ENCODE peak calls at places on chromosomes 6 and 20, in seven cellular contexts. B is MM.1S, S is hepatocyte, J is PC-3, U is HCT116, Z is GM23248, G is GM23338. T is an unnamed sample. For H3K79me2 and H3K9me2, the result is how much of the 10 kb centered on the place peaks cover.

GRCh38 chr6:33981421-33981820 is 164.5 kb downstream of the GRM4 start:
- DNase-seq in B (no peak), S (no peak), J (no peak), U (no peak), Z (no peak), G (no peak), T (no peak)

GRCh38 chr6:167405778-167406532 is 81.1 kb downstream of the TTLL2 start:
- DNase-seq in B (no peak), S (no peak), J (no peak), U (no peak), Z (no peak), G (no peak), T (no peak)

GRCh38 chr6:19804362-19805145 is 32.6 kb upstream of the ID4 start:
- DNase-seq in B (peak), S (peak), J (peak), U (peak), Z (peak), G (peak), T (no peak)

GRCh38 chr20:40754372-40754943 is 65.4 kb upstream of the MAFB start:
- DNase-seq in B (no peak), S (peak), J (no peak), U (no peak), Z (no peak), G (no peak), T (no peak)

GRCh38 chr6:6277418-6277817 is 43.0 kb downstream of the F13A1 start:
- DNase-seq in B (no peak), S (no peak), J (peak), U (no peak), Z (peak), G (no peak), T (no peak)

GRCh38 chr20:46705378-46705729 is 4.1 kb upstream of the SLC2A10 start:
- DNase-seq in B (no peak), S (peak), J (no peak), U (no peak), Z (peak), G (no peak), T (no peak)

GRCh38 chr20:63531686-63532448 is 5.3 kb downstream of the PTK6 start:
- DNase-seq in B (no peak), S (no peak), J (no peak), U (no peak), Z (no peak), G (no peak), T (no peak)

GRCh38 chr6:52675372-52675771 is 4.5 kb downstream of the TMEM14A start:
- DNase-seq in B (no peak), S (no peak), J (no peak), U (no peak), Z (no peak), G (peak), T (no peak)

GRCh38 chr6:140774080-140774505 is 1358.6 kb upstream of the GJE1 start:
- DNase-seq in B (peak), S (peak), J (peak), U (peak), Z (peak), G (no peak), T (no peak)

GRCh38 chr6:27795697-27796494 is 116.3 kb downstream of the OR2B2 start:
- DNase-seq in B (peak), S (peak), J (peak), U (peak), Z (peak), G (peak), T (peak)

GRCh38 chr6:74899416-74899815 is 306.4 kb downstream of the COL12A1 start:
- DNase-seq in B (no peak), S (no peak), J (peak), U (no peak), Z (peak), G (peak), T (peak)

GRCh38 chr20:5544702-5545101 is 205.5 kb upstream of the SHLD1 start:
- DNase-seq in B (no peak), S (no peak), J (no peak), U (no peak), Z (no peak), G (no peak), T (no peak)

GRCh38 chr6:134020543-134020942 is 31.9 kb downstream of the SLC2A12 start:
- DNase-seq in B (no peak), S (no peak), J (no peak), U (no peak), Z (no peak), G (no peak), T (peak)

GRCh38 chr20:37200376-37200775 is 21.0 kb upstream of the MROH8 start:
- DNase-seq in B (no peak), S (no peak), J (no peak), U (no peak), Z (no peak), G (no peak), T (no peak)
- H3K79me2 ChIP-seq in B (half or more), S (half or more), J (half or more), U (half or more), Z (half or more), G (half or more), T (half or more)

DNA sequence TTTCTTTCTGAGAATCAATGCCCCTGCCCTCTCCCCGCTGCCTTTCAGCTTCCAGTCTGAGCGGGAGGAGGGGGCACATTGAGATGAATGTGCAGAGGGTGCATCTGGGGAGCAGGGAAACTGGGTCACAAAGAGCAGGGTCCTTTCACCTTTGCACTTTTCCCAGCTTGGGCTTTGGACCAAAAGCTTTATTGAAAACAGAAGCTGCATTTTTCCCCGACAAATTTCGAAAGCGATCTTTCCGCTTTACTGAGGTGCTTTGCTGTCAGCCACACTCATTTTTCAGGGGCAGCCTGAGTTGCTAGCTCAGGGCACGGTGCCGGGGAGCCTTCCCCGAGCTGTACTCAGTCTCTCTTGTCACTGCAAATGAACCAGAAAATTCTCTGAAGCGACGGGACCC is 283.8 kb upstream of the SOX4 start:
- DNase-seq in B (no peak), S (no peak), J (no peak), U (no peak), Z (no peak), G (no peak), T (no peak)
- H3K4me3 ChIP-seq in B (no peak), S (no peak), J (no peak), U (no peak), Z (no peak), G (no peak), T (no peak)

DNA sequence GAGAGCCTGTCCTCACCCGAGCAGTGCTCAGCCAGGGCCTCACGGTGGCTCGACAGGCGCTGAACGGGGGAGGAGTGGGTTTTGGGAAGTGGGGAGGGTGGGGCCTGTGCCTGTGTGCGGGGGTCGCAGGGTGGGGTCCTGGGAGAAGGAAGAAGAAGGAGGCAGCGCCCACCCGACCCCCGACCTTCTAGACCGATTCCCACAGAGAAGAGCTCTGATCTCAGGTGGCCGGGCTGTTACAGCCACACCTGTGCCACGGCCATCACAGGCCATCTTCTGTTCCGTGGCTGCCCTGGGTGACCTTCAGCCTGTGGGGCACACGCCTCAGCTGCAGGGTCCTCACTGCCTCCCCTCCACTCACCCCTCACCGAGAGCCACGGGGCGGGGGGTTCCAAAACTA is 41.4 kb upstream of the GATA5 start:
- DNase-seq in B (no peak), S (no peak), J (no peak), U (no peak), Z (no peak), G (no peak), T (no peak)
- H3K9me2 ChIP-seq in B (under half), S (under half), J (under half), U (under half), Z (under half), G (under half), T (under half)

GRCh38 chr20:45340236-45340847 is 7.9 kb downstream of the SDC4 start:
- DNase-seq in B (peak), S (peak), J (no peak), U (no peak), Z (no peak), G (no peak), T (no peak)

GRCh38 chr20:45342863-45343444 is 5.3 kb downstream of the SDC4 start:
- DNase-seq in B (no peak), S (no peak), J (no peak), U (no peak), Z (no peak), G (no peak), T (no peak)

GRCh38 chr20:45341939-45342862 is 6.0 kb downstream of the SDC4 start:
- DNase-seq in B (no peak), S (peak), J (peak), U (no peak), Z (peak), G (peak), T (no peak)

GRCh38 chr20:45340951-45341350 is 7.3 kb downstream of the SDC4 start:
- DNase-seq in B (no peak), S (peak), J (no peak), U (no peak), Z (no peak), G (peak), T (no peak)

GRCh38 chr20:45341579-45341938 is 6.7 kb downstream of the SDC4 start:
- DNase-seq in B (no peak), S (no peak), J (no peak), U (no peak), Z (no peak), G (no peak), T (no peak)
- H3K79me2 ChIP-seq in B (under half), S (half or more), J (half or more), U (half or more), Z (half or more), G (half or more), T (under half)

GRCh38 chr6:39852324-39852723 is 60.1 kb downstream of the DAAM2 start:
- DNase-seq in B (no peak), S (no peak), J (no peak), U (no peak), Z (no peak), G (no peak), T (no peak)
- H3K4me3 ChIP-seq in B (no peak), S (no peak), J (no peak), U (no peak), Z (no peak), G (no peak), T (no peak)

T was measured in Karpas-422.